ENCODE peak calls at places on chromosomes 1 and 21, in six cellular contexts. I, L, U, T, N and R are unnamed samples. For H3K27me3, the result is how much of the 10 kb centered on the place peaks cover.

GRCh38 chr1:172321429-172321828 is 99.1 kb upstream of the C1orf105 start:
- DNase-seq in N (no peak), T (no peak), L (no peak), I (peak), U (peak), R (no peak)

GRCh38 chr1:160907976-160908375 is 23.0 kb upstream of the ITLN1 start:
- DNase-seq in I (no peak), L (peak), N (no peak), T (no peak), U (peak), R (peak)

GRCh38 chr1:151372411-151372934 is at the start of gene SELENBP1:
- DNase-seq in I (peak), L (peak), N (peak), T (no peak), U (peak), R (peak)

GRCh38 chr1:115239148-115239820 is 98.8 kb downstream of the NGF start:
- DNase-seq in I (peak), L (no peak), N (no peak), T (no peak), U (no peak), R (no peak)

GRCh38 chr1:61606448-61607312 is 118.3 kb downstream of the TM2D1 start:
- DNase-seq in L (peak), T (no peak), I (no peak), N (peak), U (peak), R (no peak)

GRCh38 chr1:16430598-16430997 is 6.6 kb downstream of the SPATA21 start:
- DNase-seq in T (no peak), I (no peak), N (no peak), L (no peak), U (no peak), R (no peak)

GRCh38 chr1:207304710-207305151 is 16.7 kb upstream of the CD55 start:
- DNase-seq in L (no peak), U (peak), T (no peak), I (peak), N (no peak), R (no peak)

GRCh38 chr21:36688324-36688723 is 10.6 kb upstream of the SIM2 start:
- DNase-seq in L (no peak), I (no peak), N (no peak), T (no peak), U (no peak), R (no peak)

GRCh38 chr21:46515109-46515508 is 56.4 kb downstream of the DIP2A start:
- DNase-seq in T (no peak), L (peak), U (peak), N (peak), I (peak), R (peak)

GRCh38 chr1:71950579-71950978 is 331.8 kb downstream of the NEGR1 start:
- DNase-seq in N (no peak), T (no peak), U (no peak), I (no peak), L (no peak), R (no peak)

GRCh38 chr1:78840447-78841251 is 165.9 kb downstream of the ADGRL4 start:
- DNase-seq in N (no peak), L (no peak), T (no peak), I (peak), U (peak), R (no peak)

GRCh38 chr1:115952547-115952946 is 23.8 kb upstream of the SLC22A15 start:
- DNase-seq in N (no peak), L (no peak), U (no peak), I (no peak), T (no peak), R (no peak)

GRCh38 chr1:230509281-230509977 is 83.3 kb upstream of the PGBD5 start:
- DNase-seq in U (no peak), N (no peak), I (peak), T (no peak), L (no peak), R (no peak)

GRCh38 chr1:26496881-26497280 is 24.6 kb downstream of the HMGN2 start:
- DNase-seq in U (no peak), L (no peak), N (peak), I (peak), T (no peak), R (no peak)

GRCh38 chr21:29187939-29188338 is 57.5 kb downstream of the MAP3K7CL start:
- DNase-seq in T (no peak), I (peak), N (peak), U (peak), L (no peak), R (peak)

GRCh38 chr1:115771847-115772457 is 3.4 kb upstream of the CASQ2 start:
- DNase-seq in T (no peak), I (peak), L (peak), N (peak), U (peak), R (peak)

GRCh38 chr1:113980120-113980519 is 846 bp downstream of the OLFML3 start:
- DNase-seq in L (peak), T (no peak), N (peak), U (no peak), I (peak), R (peak)

GRCh38 chr21:38802050-38803026 is 3.4 kb upstream of the ETS2 start:
- DNase-seq in N (no peak), T (no peak), L (no peak), U (no peak), I (peak), R (no peak)

GRCh38 chr21:41711416-41712023 is 55.3 kb downstream of the RIPK4 start:
- DNase-seq in L (no peak), U (no peak), T (no peak), I (no peak), N (no peak), R (no peak)

GRCh38 chr1:63319069-63320023 is 3.0 kb upstream of the FOXD3 start:
- DNase-seq in T (no peak), I (no peak), L (no peak), N (no peak), U (no peak), R (no peak)

GRCh38 chr1:244111008-244111407 is 59.9 kb downstream of the ZBTB18 start:
- DNase-seq in U (no peak), T (no peak), I (no peak), N (no peak), L (no peak), R (no peak)

GRCh38 chr1:238861342-238861741 is 525.0 kb upstream of the CHRM3 start:
- DNase-seq in I (no peak), T (no peak), U (no peak), L (no peak), N (no peak), R (no peak)

GRCh38 chr21:34936874-34937563 is 112.1 kb downstream of the RUNX1 start:
- DNase-seq in T (no peak), L (no peak), N (no peak), I (no peak), U (peak), R (no peak)

GRCh38 chr1:167452483-167452882 is 65.8 kb downstream of the CD247 start:
- DNase-seq in U (no peak), N (peak), T (no peak), L (no peak), I (no peak), R (no peak)

GRCh38 chr1:167454304-167454928 is 63.9 kb downstream of the CD247 start:
- DNase-seq in I (no peak), L (no peak), T (no peak), N (peak), U (peak), R (no peak)

GRCh38 chr1:167454929-167455785 is 63.2 kb downstream of the CD247 start:
- DNase-seq in U (peak), L (peak), T (no peak), N (peak), I (no peak), R (peak)

GRCh38 chr1:167450843-167451242 is 67.5 kb downstream of the CD247 start:
- DNase-seq in N (peak), L (no peak), I (no peak), T (no peak), U (no peak), R (no peak)

GRCh38 chr1:167453156-167453555 is 65.2 kb downstream of the CD247 start:
- DNase-seq in T (no peak), L (no peak), U (no peak), I (no peak), N (peak), R (no peak)
- H3K27me3 ChIP-seq in T (under half), L (under half), U (under half), I (under half), N (under half), R (under half)

GRCh38 chr1:59926381-59927243 is at the start of gene CYP2J2:
- DNase-seq in N (no peak), I (no peak), T (no peak), L (peak), U (peak), R (peak)
- TF ChIP-seq POLR2A in N (no peak), I (no peak), T (no peak), L (no peak), U (no peak), R (peak)

DNA sequence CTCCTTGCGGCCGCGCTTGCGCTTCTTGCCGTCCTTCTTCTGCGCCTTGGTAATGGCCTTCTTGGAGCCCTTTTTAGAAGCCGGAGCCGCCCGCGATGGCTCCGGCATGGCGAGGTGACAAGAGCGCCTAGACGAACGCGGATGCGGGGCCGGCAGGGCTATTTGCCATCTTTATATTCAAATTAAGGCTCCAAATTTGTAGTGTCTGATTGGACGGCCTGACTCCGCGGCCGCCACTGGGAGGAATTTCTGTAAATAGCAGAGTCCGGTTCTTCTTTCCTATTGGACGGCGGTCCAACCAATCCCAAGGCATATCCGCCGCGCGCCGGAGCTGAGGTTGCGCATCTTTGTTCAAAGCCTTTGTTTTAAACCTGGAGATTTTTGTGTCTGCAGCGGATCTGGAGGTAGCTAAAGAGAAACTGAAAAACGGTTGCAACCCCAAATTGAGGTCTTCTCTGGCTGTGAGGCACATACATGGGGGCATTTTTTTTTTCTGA is 22.6 kb upstream of the RNF187 start:
- DNase-seq in I (peak), L (peak), T (peak), U (peak), N (peak), R (peak)
- H3K27me3 ChIP-seq in I (under half), L (under half), T (under half), U (half or more), N (half or more), R (under half)

GRCh38 chr1:7108251-7108650 is 323.0 kb downstream of the CAMTA1 start:
- DNase-seq in I (no peak), L (no peak), U (no peak), T (no peak), N (no peak), R (no peak)

GRCh38 chr1:7110306-7110705 is 325.1 kb downstream of the CAMTA1 start:
- DNase-seq in T (no peak), U (no peak), L (no peak), I (peak), N (no peak), R (no peak)

GRCh38 chr1:7111855-7112254 is 326.6 kb downstream of the CAMTA1 start:
- DNase-seq in N (no peak), I (no peak), T (no peak), L (no peak), U (no peak), R (no peak)

GRCh38 chr1:7107109-7107830 is 322.0 kb downstream of the CAMTA1 start:
- DNase-seq in N (no peak), U (no peak), I (no peak), T (no peak), L (no peak), R (no peak)

DNA sequence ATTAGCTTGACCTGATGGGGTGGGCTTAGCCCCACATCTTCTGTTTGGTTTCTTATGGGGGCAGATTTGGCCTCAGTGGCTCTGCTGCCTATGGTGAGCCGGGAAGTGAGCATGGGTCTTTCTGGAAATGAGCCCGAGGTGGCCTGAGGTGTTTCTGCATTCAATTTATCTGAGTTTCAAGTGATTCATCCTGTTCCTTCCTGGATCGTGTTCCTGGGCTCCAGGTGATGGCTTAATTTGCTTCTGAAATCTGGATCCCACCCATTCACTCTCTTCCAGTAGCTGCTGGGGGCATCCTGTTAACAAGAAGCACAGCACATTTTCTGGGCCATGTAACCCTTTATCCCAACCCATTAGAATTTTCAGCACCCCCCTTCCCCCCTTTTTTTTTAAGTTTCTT is 324.6 kb downstream of the CAMTA1 start:
- DNase-seq in T (no peak), I (no peak), U (no peak), N (no peak), L (no peak), R (no peak)
- TF ChIP-seq POLR2A in T (no peak), I (no peak), U (no peak), N (no peak), L (no peak), R (no peak)

DNA sequence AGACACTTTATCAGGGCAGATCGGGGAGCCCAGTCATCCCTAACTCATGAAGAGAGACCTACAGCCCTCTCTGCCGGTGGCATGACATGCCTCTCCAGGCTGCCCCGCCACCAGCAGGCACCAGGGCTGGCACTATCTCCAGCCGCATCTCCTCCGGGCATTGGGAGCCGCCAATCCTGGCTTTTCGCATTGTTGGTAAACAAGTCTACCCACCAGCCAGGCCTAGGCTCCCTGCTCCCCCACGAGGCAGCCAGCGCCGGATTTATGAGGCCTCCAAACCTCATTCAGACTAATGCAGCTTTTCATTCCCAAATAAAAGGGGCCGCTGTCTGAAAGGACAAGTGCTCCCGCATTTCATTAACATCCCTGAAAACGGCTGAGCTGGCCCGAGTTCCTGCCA is 3.4 kb upstream of the GRIK3 start:
- DNase-seq in N (no peak), I (no peak), L (no peak), T (no peak), U (no peak), R (no peak)
- H3K27me3 ChIP-seq in N (half or more), I (under half), L (under half), T (under half), U (under half), R (under half)

DNA sequence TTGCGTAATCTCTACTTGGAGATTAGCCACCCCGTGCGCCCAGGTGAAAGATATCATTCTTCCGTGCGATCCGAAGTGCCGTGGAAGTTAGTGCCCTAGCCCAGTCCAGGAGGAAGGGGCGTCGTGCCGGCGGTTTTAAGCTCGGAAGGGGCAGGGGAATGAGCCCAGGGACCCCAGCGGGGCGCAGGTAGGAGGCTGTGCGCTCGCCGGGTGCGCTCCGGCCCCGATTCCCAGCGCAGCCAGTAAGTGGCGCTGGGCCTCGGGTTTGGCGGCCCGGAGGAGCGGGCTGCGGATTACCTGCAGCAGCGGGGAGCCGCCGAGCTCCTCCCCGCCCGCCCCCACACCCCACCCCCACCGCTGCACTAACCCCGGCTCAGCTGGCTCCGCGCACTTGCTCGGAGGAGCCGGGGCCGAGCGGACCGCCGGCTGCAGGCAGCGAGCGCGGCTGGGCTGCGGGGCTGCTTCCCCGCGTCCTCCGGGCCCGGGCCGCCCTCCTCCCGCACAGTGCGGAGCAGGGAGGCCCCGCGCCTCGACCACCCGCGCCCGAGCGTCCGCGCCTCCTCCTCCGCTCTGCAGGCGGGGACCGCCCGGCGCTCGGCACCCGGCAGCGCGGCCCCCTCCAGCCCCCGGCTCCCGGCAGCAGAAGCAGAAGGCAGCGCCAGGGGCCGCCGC is at the start of gene RYR2:
- DNase-seq in I (no peak), N (no peak), L (peak), T (no peak), U (no peak), R (peak)
- TF ChIP-seq POLR2A in I (no peak), N (no peak), L (no peak), T (no peak), U (no peak), R (no peak)

GRCh38 chr1:46447499-46448108 is 42.0 kb upstream of the DMBX1 start:
- DNase-seq in U (no peak), T (no peak), I (no peak), L (no peak), N (no peak), R (no peak)

GRCh38 chr1:46446646-46447498 is 42.8 kb upstream of the DMBX1 start:
- DNase-seq in I (peak), L (peak), N (peak), T (no peak), U (peak), R (peak)

GRCh38 chr1:46449223-46450159 is 40.1 kb upstream of the DMBX1 start:
- DNase-seq in N (no peak), I (no peak), U (no peak), L (no peak), T (no peak), R (no peak)

GRCh38 chr1:46450160-46450517 is 39.5 kb upstream of the DMBX1 start:
- DNase-seq in T (no peak), I (no peak), L (no peak), U (no peak), N (no peak), R (no peak)

DNA sequence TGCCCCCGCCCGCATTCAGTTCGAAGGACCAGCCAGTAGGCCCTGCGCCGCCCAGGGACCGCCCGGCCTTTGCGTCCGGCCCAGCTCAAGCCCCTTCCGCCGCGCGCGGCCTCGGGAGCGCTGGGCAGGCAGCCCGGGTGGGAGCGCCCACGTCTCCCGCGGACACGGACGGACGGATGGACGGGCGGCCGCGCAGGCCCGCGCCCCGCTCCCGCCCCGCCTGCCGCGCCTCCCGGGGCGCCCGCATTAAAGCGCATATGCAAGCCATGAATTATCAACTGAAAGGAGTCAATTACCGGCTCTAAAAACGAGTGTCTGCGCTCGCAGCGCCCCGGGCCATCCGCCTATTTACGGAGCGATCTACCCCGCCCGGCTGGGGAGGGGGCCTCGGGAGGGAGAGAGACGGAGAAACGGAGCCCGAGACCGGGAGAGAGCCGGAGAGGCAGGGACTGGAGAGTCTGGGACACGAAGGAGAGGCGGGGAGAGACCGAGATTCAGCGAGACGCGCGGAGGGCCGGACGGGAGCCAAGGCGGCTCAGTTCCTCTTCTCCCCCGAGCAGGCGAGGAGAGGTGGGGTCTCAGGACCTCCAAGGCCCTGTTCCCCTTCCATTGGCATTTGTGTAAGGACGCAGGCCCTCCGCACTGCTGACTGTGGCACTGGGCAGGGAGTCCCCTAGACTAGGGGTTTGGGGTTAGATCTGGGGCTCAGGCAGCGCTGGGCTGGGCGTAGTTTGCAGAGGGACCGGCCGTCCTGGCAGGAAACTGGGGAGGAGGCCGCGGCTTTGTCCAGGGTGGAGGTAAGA is 41.3 kb upstream of the DMBX1 start:
- DNase-seq in N (no peak), U (no peak), I (no peak), T (no peak), L (no peak), R (no peak)
- H3K27me3 ChIP-seq in N (half or more), U (half or more), I (half or more), T (under half), L (under half), R (under half)

DNA sequence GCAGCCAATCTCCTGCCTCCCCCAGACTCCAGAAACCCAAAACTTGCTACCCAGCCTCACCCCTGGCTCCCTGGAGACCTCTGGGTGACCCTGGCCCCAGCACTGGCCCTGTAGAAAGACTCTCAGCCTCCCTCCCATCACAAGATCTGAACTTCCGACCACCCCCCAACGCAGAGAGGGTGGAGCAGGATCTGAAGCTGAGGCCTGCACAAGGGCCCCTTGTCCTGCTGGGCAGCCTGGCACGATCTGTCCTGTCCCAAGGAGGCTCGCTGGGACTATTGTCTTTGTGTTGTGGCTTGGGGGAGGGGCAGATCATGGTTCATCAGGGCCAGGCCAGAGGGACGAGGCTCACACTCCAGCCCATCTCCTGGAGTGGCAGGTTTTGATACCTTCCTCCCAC is 20.0 kb downstream of the PHLDA3 start:
- DNase-seq in N (peak), T (no peak), L (no peak), I (no peak), U (no peak), R (peak)
- TF ChIP-seq POLR2A in N (no peak), T (no peak), L (no peak), I (no peak), U (no peak), R (no peak)

DNA sequence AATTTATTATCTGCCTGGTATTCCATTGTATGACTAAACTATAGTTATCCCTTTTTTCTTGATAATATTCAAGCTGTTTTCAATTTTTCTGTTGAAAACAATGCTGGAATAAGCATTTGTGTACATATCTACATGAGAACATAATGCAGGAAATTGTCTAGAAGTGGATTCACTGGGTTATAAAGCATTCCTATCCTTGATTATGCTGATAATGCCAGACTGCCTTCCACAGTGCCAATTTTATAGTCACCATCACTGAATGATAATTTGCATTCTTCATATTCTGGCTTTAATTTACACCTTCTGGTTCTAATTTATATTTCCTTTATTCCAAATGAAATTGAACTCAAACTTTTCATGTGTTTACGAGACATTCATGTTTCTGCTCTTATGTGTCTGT is 651.0 kb upstream of the PLXNA2 start:
- DNase-seq in I (no peak), U (no peak), T (no peak), L (no peak), N (no peak), R (no peak)
- H3K27me3 ChIP-seq in I (under half), U (under half), T (under half), L (under half), N (under half), R (under half)